ENCODE peak calls at places on chromosomes 7 and 10, in ten cellular contexts. Y is cardiac fibroblast, P is spleen, K is tibial artery, N is neural crest cell, A is astrocyte of the spinal cord, C is GM10248, E is AG04450, M is lower leg skin, V is AG04449. X is an unnamed sample.

GRCh38 chr10:56349611-56350010 is 11.4 kb downstream of the ZWINT start:
- DNase-seq in A (no peak), E (no peak), V (no peak), C (no peak), P (no peak), Y (no peak), N (no peak), K (no peak), M (no peak), X (no peak)

GRCh38 chr7:148242271-148242801 is 348.2 kb upstream of the C7orf33 start:
- DNase-seq in M (no peak), P (no peak), C (peak), E (no peak), Y (peak), K (no peak), A (peak), V (no peak), N (peak), X (no peak)

GRCh38 chr7:148395990-148396716 is 194.4 kb upstream of the C7orf33 start:
- DNase-seq in A (peak), V (no peak), Y (no peak), E (no peak), M (no peak), N (no peak), P (no peak), C (no peak), K (no peak), X (no peak)

GRCh38 chr7:157543791-157544190 is 207.0 kb downstream of the DNAJB6 start:
- DNase-seq in M (no peak), C (no peak), Y (no peak), N (no peak), P (peak), E (no peak), A (no peak), V (no peak), K (no peak), X (no peak)

GRCh38 chr10:76202777-76203176 is 771.4 kb downstream of the LRMDA start:
- DNase-seq in P (no peak), E (peak), A (peak), V (peak), N (no peak), C (no peak), Y (peak), K (no peak), M (no peak), X (no peak)

GRCh38 chr7:150372271-150373048 is 3.8 kb downstream of the REPIN1 start:
- DNase-seq in A (no peak), E (no peak), N (no peak), Y (no peak), C (no peak), V (no peak), M (no peak), P (no peak), K (no peak), X (no peak)

GRCh38 chr10:54665122-54665521 is 135.9 kb downstream of the PCDH15 start:
- DNase-seq in V (no peak), E (no peak), N (no peak), A (no peak), M (no peak), Y (no peak), C (no peak), P (no peak), K (no peak), X (no peak)

GRCh38 chr10:26555719-26556368 is 117.7 kb downstream of the APBB1IP start:
- DNase-seq in A (peak), N (no peak), Y (peak), M (peak), E (no peak), C (no peak), V (no peak), P (no peak), K (peak), X (no peak)

GRCh38 chr10:8273749-8274148 is 219.3 kb downstream of the GATA3 start:
- DNase-seq in K (no peak), V (no peak), C (no peak), A (no peak), N (no peak), M (no peak), Y (peak), E (no peak), P (no peak), X (no peak)

GRCh38 chr10:118799779-118800178 is 45.0 kb upstream of the CACUL1 start:
- DNase-seq in C (no peak), M (no peak), Y (peak), A (peak), N (no peak), E (no peak), V (no peak), K (no peak), P (no peak), X (no peak)

GRCh38 chr10:69343905-69344304 is 65.6 kb downstream of the HK1 start:
- DNase-seq in M (no peak), K (no peak), C (no peak), E (no peak), Y (no peak), V (no peak), N (no peak), A (no peak), P (no peak), X (no peak)

GRCh38 chr10:78769526-78769925 is 299.2 kb upstream of the ZMIZ1 start:
- DNase-seq in E (no peak), P (peak), Y (no peak), N (no peak), C (no peak), A (no peak), K (no peak), V (no peak), M (peak), X (no peak)

GRCh38 chr7:125526092-125526491 is 596.5 kb upstream of the POT1 start:
- DNase-seq in V (no peak), Y (no peak), K (no peak), C (no peak), P (no peak), M (no peak), E (no peak), N (no peak), A (no peak), X (no peak)

GRCh38 chr7:93897680-93898079 is 7.1 kb upstream of the TFPI2 start:
- DNase-seq in P (no peak), V (no peak), N (no peak), A (no peak), M (no peak), K (no peak), Y (no peak), E (no peak), C (no peak), X (no peak)

GRCh38 chr10:122307669-122308486 is 36.8 kb downstream of the BTBD16 start:
- DNase-seq in A (peak), K (peak), M (no peak), V (peak), C (peak), P (no peak), Y (peak), E (peak), N (no peak), X (peak)

GRCh38 chr10:126592901-126593300 is 77.6 kb downstream of the C10orf90 start:
- DNase-seq in M (no peak), N (no peak), C (no peak), A (no peak), K (no peak), P (no peak), Y (no peak), V (no peak), E (no peak), X (no peak)

GRCh38 chr7:111405621-111406020 is 156.7 kb downstream of the IMMP2L start:
- DNase-seq in A (no peak), P (no peak), Y (no peak), E (no peak), M (no peak), C (no peak), V (no peak), N (no peak), K (no peak), X (no peak)

GRCh38 chr10:14698487-14699170 is 76.1 kb downstream of the FAM107B start:
- DNase-seq in K (no peak), M (no peak), E (peak), A (peak), P (no peak), V (peak), N (no peak), C (no peak), Y (peak), X (no peak)

DNA sequence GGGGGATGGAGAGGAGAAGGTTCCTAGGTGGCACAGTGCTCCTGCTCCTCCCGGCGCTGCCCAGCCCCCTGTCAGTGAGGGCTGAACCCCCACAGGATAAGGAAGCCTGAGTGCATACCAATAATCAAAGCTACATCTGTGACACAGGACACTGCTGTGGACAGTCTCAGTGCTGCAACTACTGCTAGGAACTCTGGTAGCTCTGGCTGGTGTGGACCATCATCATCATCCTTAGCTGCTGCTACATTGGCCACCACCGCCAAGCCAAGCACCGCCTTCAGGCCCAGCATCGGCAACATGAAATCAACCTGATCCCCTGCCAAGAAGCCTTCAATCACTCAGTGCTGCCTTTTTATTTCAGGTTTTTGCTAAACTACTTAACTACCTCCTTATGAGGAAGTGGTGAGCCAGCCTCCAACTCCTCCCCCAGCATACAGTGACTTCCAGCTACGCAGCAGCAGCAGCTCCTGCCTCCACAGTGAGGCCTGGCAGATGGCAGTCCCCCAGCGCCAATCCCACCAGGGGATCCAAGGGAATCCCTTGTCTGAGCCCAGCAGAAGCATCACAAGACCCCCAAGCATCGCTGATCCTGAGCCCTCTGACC is 32.1 kb upstream of the SLC26A4 start:
- DNase-seq in C (no peak), K (no peak), N (no peak), V (no peak), E (no peak), M (no peak), A (no peak), P (peak), Y (no peak), X (no peak)
- TF ChIP-seq CTCF in C (no peak), K (no peak), N (no peak), V (no peak), E (no peak), M (no peak), A (no peak), P (no peak), Y (no peak), X (no peak)

DNA sequence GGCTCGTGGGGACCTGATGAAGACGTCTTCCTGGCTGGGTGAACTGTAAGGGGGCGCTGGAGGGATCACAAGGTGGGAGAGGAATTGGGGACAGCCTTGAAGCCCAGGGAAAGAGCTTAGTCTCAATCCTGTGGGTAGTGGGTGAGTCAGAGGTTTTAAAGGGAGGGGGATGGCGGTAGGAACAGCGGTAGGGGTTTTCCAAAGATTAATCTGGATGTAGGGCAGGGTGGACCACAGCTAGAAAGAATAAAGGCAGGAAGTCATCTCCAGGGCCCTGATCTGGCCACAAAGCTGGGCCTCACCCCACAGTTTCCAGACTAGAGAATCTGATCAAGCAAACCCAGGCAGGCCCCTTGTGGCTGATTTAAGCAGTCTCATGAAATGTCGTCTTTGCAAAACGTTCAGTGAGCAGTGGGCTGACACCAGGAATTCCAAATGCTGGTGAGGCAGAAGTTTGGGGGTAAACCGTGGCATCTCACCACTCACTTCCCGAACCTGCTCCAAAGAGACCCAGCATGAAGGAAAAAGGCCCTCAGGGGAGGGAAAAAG is 65.3 kb downstream of the CALML3 start:
- DNase-seq in V (peak), A (peak), N (no peak), E (no peak), M (no peak), C (no peak), Y (peak), P (peak), K (no peak), X (peak)
- TF ChIP-seq CTCF in V (peak), A (peak), N (peak), E (peak), M (no peak), C (no peak), Y (peak), P (no peak), K (no peak), X (peak)

DNA sequence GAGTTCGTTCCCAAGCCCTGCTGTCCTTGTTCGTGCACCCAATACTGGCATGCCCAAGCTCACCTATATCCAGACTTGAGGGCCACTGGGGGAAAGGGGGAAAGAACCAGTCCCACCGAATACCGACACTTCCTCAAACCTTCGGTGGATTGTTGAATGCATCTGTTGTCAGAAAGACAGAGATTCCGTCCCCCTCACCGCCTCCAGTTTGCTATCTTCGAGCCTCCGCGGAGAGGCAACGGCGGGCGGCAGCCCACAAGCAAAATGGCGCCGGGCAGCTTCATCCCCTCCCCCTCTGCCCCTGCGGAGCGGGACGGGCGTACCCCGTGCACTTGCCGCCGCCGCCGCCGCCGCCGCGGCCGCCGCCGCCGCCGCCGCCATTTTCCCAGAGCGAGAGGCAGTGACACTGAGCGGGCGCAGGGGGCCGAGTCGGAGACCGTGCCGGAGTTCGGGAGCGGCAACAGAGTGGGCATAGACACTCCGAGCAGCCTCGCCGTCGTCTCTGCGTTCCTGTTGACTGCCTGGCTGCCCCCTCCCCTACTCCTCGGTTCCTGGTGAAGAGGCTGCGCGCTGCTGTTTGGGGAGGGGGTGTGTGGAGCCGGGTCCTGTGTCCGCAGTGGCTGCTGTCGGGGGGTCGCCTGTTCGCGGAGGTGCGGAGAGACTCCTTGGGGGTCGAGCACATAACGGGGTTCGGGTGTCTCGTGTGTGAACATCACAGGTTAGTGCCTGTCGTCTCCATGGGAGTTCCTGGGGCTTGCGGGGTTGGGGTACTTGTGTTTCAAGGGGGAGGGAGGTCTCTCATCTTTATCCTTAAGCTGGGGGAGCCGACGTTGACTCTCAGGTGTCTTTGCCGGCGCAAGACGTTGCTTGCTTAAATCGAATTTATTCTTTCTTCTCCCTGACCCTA is at the start of gene KMT2E:
- DNase-seq in E (peak), V (no peak), A (peak), P (peak), K (peak), Y (peak), N (peak), C (peak), M (peak), X (peak)
- TF ChIP-seq CTCF in E (no peak), V (peak), A (no peak), P (peak), K (no peak), Y (peak), N (peak), C (no peak), M (no peak), X (peak)

GRCh38 chr10:51759896-51760534 is 60.6 kb upstream of the CSTF2T start:
- DNase-seq in K (no peak), E (no peak), N (no peak), M (no peak), C (no peak), P (no peak), V (no peak), A (no peak), Y (peak), X (peak)
- TF ChIP-seq CTCF in K (no peak), E (no peak), N (no peak), M (no peak), C (no peak), P (no peak), V (no peak), A (no peak), Y (no peak), X (no peak)

GRCh38 chr10:123381271-123381670 is 227.1 kb downstream of the BUB3 start:
- DNase-seq in K (no peak), V (no peak), P (no peak), A (no peak), M (peak), Y (peak), N (no peak), E (no peak), C (no peak), X (no peak)

GRCh38 chr10:123379156-123379555 is 225.0 kb downstream of the BUB3 start:
- DNase-seq in C (no peak), V (no peak), E (no peak), Y (no peak), A (no peak), N (no peak), K (no peak), P (peak), M (no peak), X (no peak)

GRCh38 chr10:123377883-123378282 is 223.7 kb downstream of the BUB3 start:
- DNase-seq in N (no peak), K (no peak), Y (no peak), V (no peak), A (no peak), E (no peak), M (no peak), P (peak), C (no peak), X (no peak)

GRCh38 chr10:123378302-123378701 is 224.1 kb downstream of the BUB3 start:
- DNase-seq in V (no peak), M (no peak), N (no peak), A (no peak), Y (no peak), P (peak), K (no peak), C (no peak), E (no peak), X (no peak)

DNA sequence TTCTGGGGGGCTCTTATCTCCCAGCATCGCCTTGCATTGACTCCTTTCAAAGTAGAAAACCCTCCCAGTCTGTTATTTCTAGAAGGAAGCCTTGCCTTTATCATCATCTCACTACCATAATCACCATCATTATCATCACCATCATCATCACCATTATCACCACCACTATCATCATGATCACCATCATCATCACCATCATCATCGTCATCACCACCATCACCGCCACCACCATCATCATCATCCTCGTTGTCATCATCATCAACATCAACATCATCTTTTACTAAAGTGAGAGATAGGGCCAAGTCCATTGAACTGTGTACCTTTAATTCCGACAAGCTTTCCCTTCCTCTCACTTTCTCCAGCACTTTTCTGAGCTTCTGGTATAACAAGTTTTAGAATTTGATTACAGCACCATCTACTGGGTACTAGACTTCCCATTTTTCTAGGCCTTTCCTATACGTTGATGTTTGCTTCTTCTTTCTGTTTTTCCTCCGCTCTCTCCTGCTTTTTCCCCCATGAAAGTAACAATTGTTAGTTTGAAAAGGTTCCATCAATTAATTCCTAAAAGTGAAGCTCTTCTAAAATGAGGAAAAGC is 226.4 kb downstream of the BUB3 start:
- DNase-seq in V (no peak), A (no peak), P (no peak), M (no peak), N (no peak), Y (peak), C (no peak), E (no peak), K (no peak), X (no peak)
- TF ChIP-seq CTCF in V (peak), A (no peak), P (peak), M (no peak), N (peak), Y (peak), C (peak), E (no peak), K (no peak), X (no peak)

GRCh38 chr7:106767073-106767472 is 98.0 kb upstream of the PIK3CG start:
- DNase-seq in K (no peak), V (no peak), C (no peak), Y (peak), P (no peak), N (no peak), A (peak), M (no peak), E (no peak), X (no peak)

GRCh38 chr7:106767498-106768323 is 97.4 kb upstream of the PIK3CG start:
- DNase-seq in N (no peak), E (peak), V (no peak), K (no peak), Y (peak), M (no peak), A (peak), C (no peak), P (no peak), X (no peak)

GRCh38 chr7:106770191-106770590 is 94.9 kb upstream of the PIK3CG start:
- DNase-seq in E (peak), K (no peak), P (no peak), V (peak), A (peak), Y (peak), M (no peak), C (no peak), N (no peak), X (peak)

GRCh38 chr7:106766551-106766950 is 98.5 kb upstream of the PIK3CG start:
- DNase-seq in P (no peak), Y (no peak), E (no peak), V (no peak), C (no peak), K (no peak), M (no peak), A (no peak), N (no peak), X (no peak)

GRCh38 chr7:106768324-106768751 is 96.7 kb upstream of the PIK3CG start:
- DNase-seq in N (no peak), C (no peak), Y (no peak), V (no peak), K (no peak), M (no peak), A (peak), P (no peak), E (no peak), X (no peak)
- TF ChIP-seq CTCF in N (no peak), C (no peak), Y (no peak), V (no peak), K (no peak), M (no peak), A (no peak), P (no peak), E (no peak), X (no peak)